ENCODE peak calls at places on chromosomes 11 and 22, in nine cellular contexts. Y is SK-N-SH, D is HCT116, C is GM23248, A is neural progenitor cell, F is GM23338, G is hepatocyte, M is MM.1S, J is PC-3. O is an unnamed sample. For H4K20me1, the result is how much of the 10 kb centered on the place peaks cover.

GRCh38 chr11:86067230-86068137 is 1.4 kb downstream of the PICALM start:
- DNase-seq in Y (no peak), D (no peak), C (peak), A (no peak), F (no peak), G (peak), M (peak), J (peak), O (peak)

GRCh38 chr11:2443881-2444300 is 423 bp downstream of the TRPM5 start:
- DNase-seq in Y (no peak), D (no peak), C (no peak), A (peak), F (no peak), G (no peak), M (no peak), J (no peak), O (no peak)

GRCh38 chr11:134609361-134610115 is 197.5 kb upstream of the B3GAT1 start:
- DNase-seq in Y (no peak), D (no peak), C (no peak), A (no peak), F (no peak), G (no peak), M (no peak), J (no peak), O (no peak)

GRCh38 chr11:78740175-78741161 is 165.8 kb upstream of the NARS2 start:
- DNase-seq in Y (peak), D (no peak), C (no peak), A (no peak), F (no peak), G (no peak), M (no peak), J (no peak), O (no peak)

GRCh38 chr11:1202154-1202775 is 20.6 kb upstream of the MUC5B start:
- DNase-seq in Y (peak), D (no peak), C (peak), A (no peak), F (no peak), G (no peak), M (no peak), J (no peak), O (peak)

GRCh38 chr11:96324912-96325311 is 18.1 kb downstream of the MAML2 start:
- DNase-seq in Y (no peak), D (peak), C (peak), A (no peak), F (no peak), G (no peak), M (no peak), J (peak), O (no peak)

GRCh38 chr11:70882716-70883085 is 369.7 kb downstream of the SHANK2 start:
- DNase-seq in Y (no peak), D (no peak), C (no peak), A (no peak), F (no peak), G (no peak), M (no peak), J (no peak), O (no peak)

GRCh38 chr22:19576460-19577421 is 52.5 kb upstream of the CLDN5 start:
- DNase-seq in Y (peak), D (no peak), C (peak), A (peak), F (peak), G (peak), M (no peak), J (peak), O (peak)

GRCh38 chr11:69297926-69298777 is 4.2 kb downstream of the MYEOV start:
- DNase-seq in Y (no peak), D (peak), C (peak), A (no peak), F (no peak), G (peak), M (peak), J (peak), O (peak)

DNA sequence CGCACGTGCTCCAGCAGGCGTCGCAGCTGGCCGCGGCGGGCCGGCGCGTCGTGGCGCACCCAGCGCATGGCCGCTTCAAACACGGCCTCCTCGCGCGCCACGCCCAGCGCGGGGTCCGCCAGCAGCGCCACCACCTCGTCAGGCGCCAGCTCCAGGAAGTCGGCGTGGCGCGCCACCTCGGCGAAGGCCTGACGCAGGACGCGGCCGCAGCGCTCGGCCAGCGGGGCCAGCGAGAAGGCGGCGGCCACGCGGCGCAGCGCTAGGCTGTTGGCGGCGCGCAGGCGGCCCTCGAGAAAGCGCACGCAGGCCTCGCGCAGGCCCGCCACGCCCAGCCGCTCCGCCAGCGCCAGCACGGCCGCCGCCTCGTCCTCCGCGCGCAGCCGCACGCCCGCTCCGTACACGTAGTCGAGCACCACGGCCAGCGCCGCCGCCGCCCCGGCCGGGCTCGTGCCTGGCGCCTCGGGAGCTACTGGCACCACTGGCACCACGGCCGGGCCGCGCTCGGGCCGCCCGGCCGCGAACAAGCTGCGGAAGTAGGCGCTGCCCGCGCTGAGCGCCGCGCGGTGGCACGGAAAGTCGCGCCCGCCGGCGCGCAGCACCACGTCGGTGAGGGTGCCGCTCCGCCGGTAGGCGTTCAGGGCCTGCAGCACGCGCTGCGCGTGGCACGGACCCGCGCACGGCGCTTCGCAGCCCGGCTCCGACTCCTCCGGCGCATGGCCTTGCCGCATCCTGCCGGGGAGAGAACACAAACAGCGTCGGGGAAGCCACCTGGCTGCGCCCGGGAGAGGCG is 2.9 kb downstream of the KLHL35 start:
- DNase-seq in Y (peak), D (no peak), C (peak), A (peak), F (peak), G (peak), M (no peak), J (peak), O (no peak)
- TF ChIP-seq EZH2phosphoT487 in Y (no peak), D (no peak), C (no peak), A (no peak), F (no peak), G (no peak), M (no peak), J (peak), O (no peak)

DNA sequence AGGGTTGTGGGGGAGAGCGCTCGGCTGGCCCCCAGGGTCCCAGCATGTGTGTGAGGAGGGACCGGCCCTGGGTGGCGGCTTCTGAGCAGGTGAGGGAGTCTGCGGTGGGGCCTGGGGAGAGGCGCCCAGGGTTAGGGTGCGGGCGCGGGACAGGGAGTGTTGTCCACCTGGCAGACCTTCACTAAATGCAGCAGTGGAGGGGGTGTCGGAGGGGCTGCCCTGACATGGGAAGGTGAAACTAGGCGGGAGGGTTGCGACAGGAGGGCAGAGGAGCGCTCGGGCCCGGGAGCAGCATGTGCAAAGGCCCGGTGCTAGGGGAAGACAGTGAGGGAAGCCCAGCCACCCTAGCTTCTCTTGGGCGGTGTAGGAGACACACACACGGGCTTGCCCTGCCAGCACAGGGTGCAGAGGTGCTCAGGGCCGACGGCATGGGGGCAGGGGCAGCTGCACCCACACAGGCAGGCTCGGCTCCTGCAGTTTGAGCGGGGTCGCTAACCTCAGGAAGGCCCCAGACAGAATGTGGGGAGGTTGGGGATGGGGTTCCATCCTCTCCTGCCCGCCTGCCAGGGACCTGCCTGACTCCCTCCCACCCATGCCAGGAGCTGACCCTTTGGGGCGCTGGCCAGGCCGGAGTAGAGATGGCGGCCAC is 22.2 kb downstream of the OTUB1 start:
- DNase-seq in Y (no peak), D (no peak), C (no peak), A (no peak), F (no peak), G (no peak), M (no peak), J (no peak), O (no peak)
- H4K20me1 ChIP-seq in Y (under half), D (under half), C (under half), A (under half), F (under half), G (under half), M (under half), J (under half), O (under half)

GRCh38 chr11:112388496-112388895 is 127.8 kb upstream of the PLET1 start:
- DNase-seq in Y (no peak), D (no peak), C (no peak), A (no peak), F (no peak), G (no peak), M (no peak), J (no peak), O (no peak)
- H2AFZ ChIP-seq in Y (no peak), D (no peak), C (no peak), A (no peak), F (no peak), G (no peak), M (no peak), J (no peak), O (no peak)

GRCh38 chr22:31850135-31850534 is 94.2 kb upstream of the YWHAH start:
- DNase-seq in Y (no peak), D (no peak), C (no peak), A (no peak), F (no peak), G (no peak), M (no peak), J (no peak), O (no peak)

GRCh38 chr22:31841029-31841827 is 87.4 kb downstream of the DEPDC5 start:
- DNase-seq in Y (no peak), D (no peak), C (no peak), A (no peak), F (no peak), G (no peak), M (no peak), J (no peak), O (no peak)

GRCh38 chr22:31844941-31845340 is 91.1 kb downstream of the DEPDC5 start:
- DNase-seq in Y (no peak), D (no peak), C (no peak), A (no peak), F (no peak), G (no peak), M (no peak), J (no peak), O (no peak)

GRCh38 chr22:31843526-31843925 is 89.7 kb downstream of the DEPDC5 start:
- DNase-seq in Y (no peak), D (no peak), C (no peak), A (no peak), F (no peak), G (no peak), M (no peak), J (no peak), O (no peak)

GRCh38 chr22:31846161-31847115 is 92.6 kb downstream of the DEPDC5 start:
- DNase-seq in Y (peak), D (no peak), C (peak), A (no peak), F (peak), G (no peak), M (no peak), J (no peak), O (peak)
- TF ChIP-seq EZH2phosphoT487 in Y (no peak), D (no peak), C (no peak), A (no peak), F (no peak), G (no peak), M (no peak), J (no peak), O (no peak)

DNA sequence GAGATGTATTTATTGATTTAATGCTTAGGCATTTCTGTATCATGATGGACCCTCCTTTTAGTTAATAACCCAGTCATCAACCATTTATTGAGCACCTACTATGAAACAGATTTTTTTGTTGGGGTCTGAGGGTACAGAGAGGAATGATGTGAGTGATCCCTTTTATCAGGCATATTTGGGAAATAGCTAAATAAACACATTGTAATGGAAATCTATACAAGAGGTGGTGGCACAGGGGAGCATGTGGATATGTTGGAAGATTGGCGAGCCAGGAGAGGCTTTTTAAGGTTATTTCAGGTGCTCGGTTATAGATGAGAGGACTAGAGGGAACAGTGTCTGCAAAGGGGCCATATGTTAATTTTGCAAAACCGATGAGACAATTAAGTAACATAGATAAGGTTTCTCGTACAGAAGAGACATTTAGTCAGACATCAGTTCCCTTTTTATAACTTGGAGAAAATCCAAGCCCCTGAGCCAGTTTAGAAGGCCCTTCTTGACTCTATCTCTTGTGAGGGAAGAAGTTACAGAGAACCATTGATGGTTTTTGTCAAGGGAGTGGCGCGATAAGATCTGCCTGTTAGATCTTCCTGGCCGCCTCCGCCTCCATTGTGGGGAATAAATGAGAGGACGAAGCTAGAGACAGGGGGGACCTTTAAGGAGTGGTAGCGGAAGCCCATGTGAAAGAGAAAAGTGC is 2.0 kb downstream of the ATXN10 start:
- DNase-seq in Y (no peak), D (no peak), C (no peak), A (no peak), F (no peak), G (no peak), M (no peak), J (no peak), O (no peak)
- H4K20me1 ChIP-seq in Y (under half), D (under half), C (under half), A (half or more), F (under half), G (half or more), M (under half), J (under half), O (under half)

GRCh38 chr11:31645747-31646146 is 136.2 kb downstream of the ELP4 start:
- DNase-seq in Y (no peak), D (peak), C (peak), A (no peak), F (no peak), G (peak), M (no peak), J (peak), O (no peak)

GRCh38 chr11:31649129-31649528 is 139.6 kb downstream of the ELP4 start:
- DNase-seq in Y (no peak), D (no peak), C (no peak), A (peak), F (no peak), G (no peak), M (no peak), J (no peak), O (no peak)

GRCh38 chr11:31643831-31644230 is 134.3 kb downstream of the ELP4 start:
- DNase-seq in Y (no peak), D (no peak), C (peak), A (no peak), F (no peak), G (no peak), M (no peak), J (peak), O (no peak)

GRCh38 chr11:31649567-31649966 is 140.0 kb downstream of the ELP4 start:
- DNase-seq in Y (no peak), D (no peak), C (no peak), A (no peak), F (no peak), G (no peak), M (no peak), J (no peak), O (no peak)

GRCh38 chr11:31646206-31646605 is 136.6 kb downstream of the ELP4 start:
- DNase-seq in Y (no peak), D (no peak), C (peak), A (no peak), F (no peak), G (no peak), M (no peak), J (no peak), O (no peak)
- H2AFZ ChIP-seq in Y (no peak), D (no peak), C (peak), A (no peak), F (no peak), G (no peak), M (no peak), J (no peak), O (no peak)

DNA sequence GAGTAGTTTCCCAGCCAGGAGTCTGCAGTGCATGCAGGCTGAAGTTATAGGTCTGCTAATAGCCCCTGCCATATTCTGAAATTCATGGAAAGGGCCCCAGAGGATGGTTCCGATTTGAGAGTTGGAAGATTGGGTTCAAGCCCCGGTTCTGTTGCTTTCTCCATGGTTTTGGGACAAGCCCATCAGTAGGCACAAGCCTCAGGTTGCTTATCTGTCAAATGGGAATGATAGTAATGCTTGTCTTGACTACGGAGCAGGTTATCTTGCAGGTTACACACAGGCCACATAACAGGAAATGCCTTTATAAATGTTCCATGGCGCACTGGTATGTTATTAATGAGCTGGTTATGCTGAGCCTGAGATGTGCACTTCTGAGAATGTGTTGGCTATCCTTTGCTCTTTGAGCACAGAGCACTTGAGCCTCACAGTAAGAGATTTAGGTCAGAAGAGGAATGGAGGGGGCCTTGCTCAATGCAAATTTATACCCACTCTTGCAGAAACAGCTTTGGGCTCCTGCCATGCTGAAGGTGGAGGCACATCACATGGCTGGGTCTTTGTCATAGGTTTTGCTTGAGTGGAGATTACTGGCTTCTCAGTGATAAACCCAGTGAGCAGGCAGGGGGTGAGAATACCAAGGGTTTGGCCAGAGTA is 47.1 kb downstream of the ZNRF3 start:
- DNase-seq in Y (no peak), D (no peak), C (no peak), A (peak), F (no peak), G (no peak), M (no peak), J (no peak), O (peak)
- TF ChIP-seq EZH2phosphoT487 in Y (no peak), D (no peak), C (no peak), A (no peak), F (no peak), G (no peak), M (no peak), J (no peak), O (no peak)

GRCh38 chr11:61775106-61775505 is 17.3 kb downstream of the TMEM258 start:
- DNase-seq in Y (peak), D (no peak), C (no peak), A (no peak), F (no peak), G (no peak), M (no peak), J (no peak), O (no peak)
- H4K20me1 ChIP-seq in Y (under half), D (under half), C (under half), A (under half), F (under half), G (under half), M (under half), J (under half), O (under half)

GRCh38 chr22:37607010-37607911 is 1.4 kb upstream of the GGA1 start:
- DNase-seq in Y (peak), D (peak), C (peak), A (peak), F (peak), G (peak), M (peak), J (peak), O (peak)
- H2AFZ ChIP-seq in Y (peak), D (peak), C (peak), A (no peak), F (peak), G (peak), M (peak), J (peak), O (peak)

GRCh38 chr11:18987454-18988231 is 48.4 kb upstream of the MRGPRX1 start:
- DNase-seq in Y (no peak), D (peak), C (peak), A (no peak), F (no peak), G (no peak), M (no peak), J (peak), O (no peak)
- TF ChIP-seq EZH2phosphoT487 in Y (no peak), D (no peak), C (no peak), A (no peak), F (no peak), G (no peak), M (no peak), J (no peak), O (no peak)